ENCODE peak calls at places on chromosomes 13 and 19, in eight cellular contexts. D is nephron progenitor cell; R is CD8-positive, alpha-beta T cell; L is endothelial cell of umbilical vein; G is activated CD8-positive, alpha-beta T cell treated with anti-CD3 and anti-CD28 coated beads for 36 hours; Y is epithelial cell of proximal tubule; J is ascending aorta; O is left ventricle myocardium inferior. T is an unnamed sample.

GRCh38 chr13:33265133-33265532 is 20.4 kb downstream of the STARD13 start:
- DNase-seq in D (no peak), R (no peak), L (no peak), G (no peak), Y (no peak), J (no peak), O (no peak), T (no peak)

GRCh38 chr19:50427997-50428425 is 4.7 kb upstream of the MYBPC2 start:
- DNase-seq in D (peak), R (peak), L (peak), G (no peak), Y (no peak), J (peak), O (peak), T (peak)

GRCh38 chr19:30664358-30665058 is 292.3 kb downstream of the ZNF536 start:
- DNase-seq in D (no peak), R (no peak), L (no peak), G (no peak), Y (no peak), J (peak), O (peak), T (peak)

GRCh38 chr19:46603195-46603637 is 2.1 kb downstream of the CALM3 start:
- DNase-seq in D (no peak), R (no peak), L (no peak), G (no peak), Y (no peak), J (peak), O (no peak), T (no peak)

GRCh38 chr19:13579388-13580060 is 73.2 kb upstream of the CACNA1A start:
- DNase-seq in D (no peak), R (no peak), L (no peak), G (no peak), Y (no peak), J (no peak), O (no peak), T (no peak)

GRCh38 chr19:15584095-15584494 is 30.9 kb upstream of the CYP4F8 start:
- DNase-seq in D (no peak), R (no peak), L (no peak), G (no peak), Y (no peak), J (no peak), O (no peak), T (no peak)

GRCh38 chr19:56725829-56726424 is 54.4 kb upstream of the ZNF835 start:
- DNase-seq in D (no peak), R (no peak), L (no peak), G (no peak), Y (no peak), J (no peak), O (no peak), T (peak)

GRCh38 chr19:47445527-47445926 is 26.2 kb downstream of the SLC8A2 start:
- DNase-seq in D (no peak), R (no peak), L (no peak), G (no peak), Y (no peak), J (no peak), O (no peak), T (no peak)

GRCh38 chr19:38152461-38153379 is 71.3 kb downstream of the DPF1 start:
- DNase-seq in D (no peak), R (no peak), L (no peak), G (no peak), Y (no peak), J (no peak), O (peak), T (peak)

GRCh38 chr13:111153977-111154332 is 38.8 kb downstream of the ARHGEF7 start:
- DNase-seq in D (peak), R (peak), L (no peak), G (no peak), Y (no peak), J (peak), O (peak), T (peak)

GRCh38 chr19:3320354-3320670 is 46.1 kb upstream of the NFIC start:
- DNase-seq in D (no peak), R (no peak), L (no peak), G (no peak), Y (no peak), J (no peak), O (no peak), T (no peak)

GRCh38 chr13:112510002-112510780 is 77.8 kb downstream of the TUBGCP3 start:
- DNase-seq in D (peak), R (no peak), L (peak), G (peak), Y (peak), J (no peak), O (no peak), T (peak)

GRCh38 chr19:29671393-29672076 is 6.3 kb downstream of the PLEKHF1 start:
- DNase-seq in D (no peak), R (peak), L (peak), G (peak), Y (peak), J (peak), O (peak), T (no peak)

GRCh38 chr13:51861728-51862300 is at the start of gene CCDC70:
- DNase-seq in D (no peak), R (no peak), L (peak), G (peak), Y (peak), J (no peak), O (no peak), T (no peak)

GRCh38 chr13:51867062-51867461 is 5.3 kb downstream of the CCDC70 start:
- DNase-seq in D (no peak), R (no peak), L (no peak), G (no peak), Y (no peak), J (no peak), O (no peak), T (no peak)

GRCh38 chr13:51862965-51863364 is 1.2 kb downstream of the CCDC70 start:
- DNase-seq in D (no peak), R (no peak), L (no peak), G (peak), Y (no peak), J (no peak), O (no peak), T (peak)

GRCh38 chr13:51869921-51870320 is 8.2 kb downstream of the CCDC70 start:
- DNase-seq in D (no peak), R (no peak), L (no peak), G (no peak), Y (no peak), J (no peak), O (no peak), T (no peak)

DNA sequence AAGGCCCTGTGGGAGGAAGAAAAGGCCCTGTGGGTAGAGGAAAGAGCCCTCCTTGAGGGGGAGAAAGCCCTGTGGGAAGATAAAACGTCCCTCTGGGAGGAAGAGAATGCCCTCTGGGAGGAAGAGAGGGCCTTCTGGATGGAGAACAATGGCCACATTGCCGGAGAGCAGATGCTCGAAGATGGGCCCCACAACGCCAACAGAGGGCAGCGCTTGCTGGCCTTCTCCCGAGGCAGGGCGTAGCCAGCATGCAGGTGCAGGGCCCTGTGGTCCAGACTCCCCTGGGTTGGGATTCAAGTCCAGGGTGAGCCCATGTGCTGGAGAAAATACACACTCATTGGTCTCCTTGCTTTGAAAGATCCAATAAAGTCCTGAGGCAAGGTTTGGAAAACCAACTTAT is 4.1 kb downstream of the CCDC70 start:
- DNase-seq in D (no peak), R (no peak), L (no peak), G (no peak), Y (no peak), J (no peak), O (no peak), T (no peak)
- TF ChIP-seq CTCF in D (no peak), R (no peak), L (no peak), G (no peak), Y (no peak), J (no peak), O (no peak), T (no peak)

GRCh38 chr19:35987571-35987896 is 7.5 kb upstream of the SDHAF1 start:
- DNase-seq in D (no peak), R (no peak), L (no peak), G (no peak), Y (no peak), J (no peak), O (no peak), T (no peak)
- TF ChIP-seq CTCF in D (no peak), R (no peak), L (no peak), G (no peak), Y (no peak), J (no peak), O (no peak), T (no peak)

GRCh38 chr13:73092831-73093230 is 34.0 kb downstream of the KLF5 start:
- DNase-seq in D (no peak), R (no peak), L (no peak), G (no peak), Y (no peak), J (no peak), O (no peak), T (no peak)
- TF ChIP-seq CTCF in D (no peak), R (no peak), L (no peak), G (no peak), Y (no peak), J (no peak), O (no peak), T (no peak)

GRCh38 chr19:5503598-5503997 is 48.4 kb downstream of the ZNRF4 start:
- DNase-seq in D (no peak), R (no peak), L (no peak), G (no peak), Y (no peak), J (no peak), O (no peak), T (no peak)
- TF ChIP-seq CTCF in D (no peak), R (no peak), L (no peak), G (peak), Y (peak), J (no peak), O (no peak), T (peak)

GRCh38 chr19:1440418-1440801 is 2.2 kb downstream of the RPS15 start:
- DNase-seq in D (no peak), R (no peak), L (no peak), G (no peak), Y (no peak), J (no peak), O (no peak), T (no peak)

GRCh38 chr19:1438035-1438932 is at the start of gene RPS15:
- DNase-seq in D (peak), R (peak), L (peak), G (peak), Y (peak), J (peak), O (peak), T (peak)

GRCh38 chr19:1438933-1439358 is 750 bp downstream of the RPS15 start:
- DNase-seq in D (no peak), R (no peak), L (peak), G (no peak), Y (no peak), J (no peak), O (no peak), T (no peak)

GRCh38 chr19:1435378-1435989 is 2.7 kb upstream of the RPS15 start:
- DNase-seq in D (no peak), R (no peak), L (no peak), G (no peak), Y (no peak), J (no peak), O (no peak), T (no peak)

DNA sequence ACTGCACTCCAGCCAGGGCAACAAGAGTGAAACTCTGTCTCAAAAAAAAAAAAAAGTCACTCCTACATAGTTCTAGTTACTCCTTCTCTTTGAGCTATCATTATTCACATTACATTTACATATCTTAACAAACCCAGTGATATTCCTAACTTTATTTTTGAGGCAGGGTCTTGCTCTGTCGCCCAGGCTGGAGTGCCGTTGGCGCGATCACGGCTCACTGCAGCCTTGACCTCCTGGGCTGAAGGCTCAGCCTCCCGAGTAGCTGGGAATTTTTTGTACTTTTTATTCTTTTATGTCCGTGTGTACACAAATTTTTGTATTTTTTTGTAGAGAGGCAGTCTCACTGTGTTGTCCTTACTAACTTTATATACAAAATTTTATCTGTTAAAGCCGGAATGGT is 587 bp upstream of the RPS15 start:
- DNase-seq in D (no peak), R (no peak), L (no peak), G (no peak), Y (no peak), J (no peak), O (no peak), T (no peak)
- TF ChIP-seq CTCF in D (no peak), R (no peak), L (no peak), G (no peak), Y (no peak), J (no peak), O (no peak), T (no peak)

GRCh38 chr19:1422943-1423342 is 15.3 kb upstream of the RPS15 start:
- DNase-seq in D (no peak), R (no peak), L (no peak), G (no peak), Y (no peak), J (no peak), O (no peak), T (no peak)
- TF ChIP-seq CTCF in D (no peak), R (no peak), L (no peak), G (no peak), Y (no peak), J (no peak), O (no peak), T (no peak)

GRCh38 chr13:46071590-46072249 is 19.2 kb upstream of the ZC3H13 start:
- DNase-seq in D (no peak), R (no peak), L (no peak), G (no peak), Y (no peak), J (no peak), O (no peak), T (no peak)
- TF ChIP-seq CTCF in D (no peak), R (no peak), L (no peak), G (no peak), Y (peak), J (no peak), O (no peak), T (peak)

DNA sequence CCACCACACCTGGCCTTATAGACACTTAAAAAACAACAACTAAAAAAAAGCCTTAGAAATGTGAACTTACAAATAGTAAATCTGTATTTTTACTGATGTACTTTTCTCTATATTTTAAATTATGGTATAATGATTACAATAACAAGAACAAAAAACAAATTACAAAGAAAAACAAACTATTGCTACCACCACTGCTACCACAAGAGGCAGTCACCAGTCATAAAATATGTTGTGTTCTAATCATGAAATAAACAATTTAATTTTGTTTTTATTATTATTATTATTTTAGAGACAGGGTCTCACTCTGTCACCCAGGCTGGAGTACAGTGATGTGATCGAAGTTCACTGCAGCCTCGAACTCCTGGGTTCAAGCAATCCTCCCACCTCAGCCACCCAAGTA is 72.2 kb downstream of the DIAPH3 start:
- DNase-seq in D (no peak), R (no peak), L (no peak), G (no peak), Y (no peak), J (no peak), O (no peak), T (no peak)
- TF ChIP-seq CTCF in D (peak), R (no peak), L (no peak), G (no peak), Y (peak), J (no peak), O (no peak), T (peak)

GRCh38 chr13:61255035-61255796 is 160.4 kb downstream of the PCDH20 start:
- DNase-seq in D (peak), R (no peak), L (peak), G (peak), Y (no peak), J (no peak), O (no peak), T (peak)
- TF ChIP-seq CTCF in D (peak), R (no peak), L (peak), G (no peak), Y (peak), J (no peak), O (peak), T (peak)

DNA sequence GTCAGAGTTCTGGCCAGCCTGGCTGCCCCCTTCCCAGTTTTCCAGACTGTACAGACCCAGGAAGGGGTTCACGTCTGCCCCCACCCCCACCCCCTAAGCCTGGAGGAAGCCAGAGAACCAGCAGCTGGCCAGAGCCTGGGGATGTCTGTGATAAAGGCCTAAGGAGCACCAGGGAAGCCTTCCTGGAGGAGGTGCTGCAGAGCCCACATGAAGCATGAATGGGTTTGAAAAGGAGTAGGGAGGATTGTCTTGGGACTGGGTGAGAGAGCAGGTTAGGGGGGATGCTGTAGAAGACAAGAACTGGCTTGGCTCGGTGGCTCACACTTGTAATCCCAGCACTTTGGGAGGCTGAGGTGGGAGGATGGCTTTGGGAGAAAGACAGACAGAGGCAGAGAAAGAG is 5.8 kb downstream of the SHKBP1 start:
- DNase-seq in D (no peak), R (no peak), L (no peak), G (no peak), Y (no peak), J (no peak), O (no peak), T (no peak)
- TF ChIP-seq CTCF in D (no peak), R (no peak), L (no peak), G (no peak), Y (no peak), J (no peak), O (no peak), T (no peak)

T was measured in A673.